ENCODE peak calls at places on chromosomes 7 and 10, in nine cellular contexts. O is uterus; V is PC-3; Z is endodermal cell; B is CD4-positive, alpha-beta memory T cell; T is aorta; A is hepatocyte; F is A549; W is IMR-90. J is an unnamed sample. For H3K9me3, the result is how much of the 10 kb centered on the place peaks cover.

GRCh38 chr10:26879744-26880143 is 19.0 kb upstream of the ABI1 start:
- DNase-seq in F (peak), T (no peak), O (no peak), Z (no peak), B (no peak), A (no peak), W (no peak), V (peak), J (no peak)

GRCh38 chr10:829241-829640 is 102.3 kb downstream of the LARP4B start:
- DNase-seq in A (no peak), F (no peak), B (no peak), T (no peak), V (no peak), Z (no peak), O (no peak), W (no peak), J (no peak)

GRCh38 chr7:147171013-147171391 is 1054.4 kb downstream of the CNTNAP2 start:
- DNase-seq in Z (peak), V (no peak), B (no peak), W (no peak), A (no peak), T (no peak), F (no peak), O (no peak), J (no peak)

GRCh38 chr10:44925811-44926760 is 14.9 kb downstream of the TMEM72 start:
- DNase-seq in A (no peak), Z (no peak), W (no peak), T (no peak), F (no peak), O (no peak), V (no peak), B (no peak), J (no peak)

GRCh38 chr7:83486957-83487356 is 162.0 kb downstream of the SEMA3E start:
- DNase-seq in O (no peak), B (no peak), V (peak), W (peak), Z (no peak), F (no peak), T (no peak), A (no peak), J (no peak)

GRCh38 chr7:13920053-13920697 is 69.3 kb downstream of the ETV1 start:
- DNase-seq in A (peak), O (no peak), F (peak), W (peak), B (no peak), V (peak), Z (peak), T (no peak), J (peak)

GRCh38 chr10:17075975-17076374 is 53.6 kb downstream of the CUBN start:
- DNase-seq in V (no peak), T (no peak), O (no peak), A (peak), W (no peak), B (no peak), F (no peak), Z (no peak), J (no peak)

GRCh38 chr7:76262683-76263402 is 39.6 kb upstream of the HSPB1 start:
- DNase-seq in T (no peak), F (peak), V (peak), Z (peak), B (no peak), W (peak), A (peak), O (no peak), J (peak)

GRCh38 chr7:78448915-78449314 is 650.3 kb downstream of the PHTF2 start:
- DNase-seq in Z (no peak), V (no peak), A (peak), W (no peak), B (no peak), O (no peak), F (no peak), T (no peak), J (no peak)

GRCh38 chr7:95910341-95910740 is 138.0 kb downstream of the DYNC1I1 start:
- DNase-seq in W (no peak), A (no peak), V (no peak), T (no peak), Z (no peak), F (no peak), B (no peak), O (no peak), J (no peak)

GRCh38 chr7:29337628-29338116 is 143.1 kb downstream of the CHN2 start:
- DNase-seq in Z (no peak), V (no peak), T (no peak), W (no peak), B (peak), F (no peak), O (no peak), A (no peak), J (no peak)

GRCh38 chr10:28616514-28616913 is 60.8 kb upstream of the BAMBI start:
- DNase-seq in W (no peak), B (no peak), V (no peak), A (no peak), F (no peak), O (no peak), T (no peak), Z (no peak), J (no peak)

GRCh38 chr7:27150568-27151340 is 1.6 kb downstream of the HOXA3 start:
- DNase-seq in F (peak), Z (peak), V (peak), W (peak), O (peak), B (peak), A (peak), T (peak), J (peak)

GRCh38 chr10:1036341-1036791 is 10.7 kb upstream of the IDI2 start:
- DNase-seq in F (peak), A (peak), V (peak), T (no peak), Z (peak), W (peak), B (peak), O (no peak), J (no peak)

DNA sequence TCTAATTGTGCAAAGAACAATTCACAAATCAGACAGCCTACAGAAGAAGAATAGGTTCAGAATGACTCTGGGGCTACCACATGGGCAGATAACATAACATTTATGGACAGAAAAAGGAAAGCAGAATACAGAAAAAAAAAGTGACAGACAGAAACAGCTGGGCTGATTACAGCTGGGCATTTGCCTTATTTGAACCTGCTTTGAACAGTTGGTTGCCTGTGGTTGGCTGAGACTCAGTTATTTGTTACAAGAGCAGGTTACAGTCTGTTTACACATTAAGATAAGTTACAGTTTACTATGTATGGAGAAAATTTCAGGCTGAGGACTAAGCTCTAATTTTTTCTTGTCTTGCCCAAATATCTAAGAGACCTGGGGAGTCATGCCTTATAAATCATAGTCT is 327.2 kb downstream of the GALNT17 start:
- DNase-seq in B (no peak), T (no peak), W (no peak), A (no peak), Z (no peak), V (no peak), F (no peak), O (no peak), J (peak)
- H3K27ac ChIP-seq in B (no peak), T (no peak), W (no peak), A (no peak), Z (no peak), V (no peak), F (no peak), O (no peak), J (no peak)

GRCh38 chr10:109987413-109987812 is 20.4 kb upstream of the ADD3 start:
- DNase-seq in F (no peak), Z (no peak), W (peak), T (no peak), B (no peak), O (no peak), A (peak), V (peak), J (no peak)
- H3K9me3 ChIP-seq in F (under half), Z (under half), W (under half), T (under half), B (under half), O (under half), A (under half), V (under half), J (under half)

DNA sequence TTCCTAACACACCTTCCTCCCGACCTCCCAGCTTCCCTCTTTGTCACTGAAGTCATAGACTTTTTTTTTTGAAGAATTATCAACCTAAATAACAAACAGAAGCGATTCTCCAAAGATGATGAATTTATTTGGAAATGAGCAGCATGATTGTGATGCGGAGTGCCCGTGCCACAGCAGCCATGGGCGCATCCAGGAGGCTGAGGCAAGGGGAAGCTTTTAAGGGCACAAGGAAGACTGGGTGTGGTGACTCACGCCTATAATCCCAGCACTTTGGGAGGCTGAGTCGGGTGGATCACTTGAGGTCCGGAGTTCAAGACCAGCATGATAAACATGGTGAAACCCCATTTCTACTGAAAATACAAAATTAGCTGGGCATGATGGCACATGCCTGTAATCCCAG is 16.2 kb upstream of the GIMAP8 start:
- DNase-seq in O (no peak), Z (no peak), W (no peak), F (no peak), V (no peak), T (no peak), B (no peak), A (no peak), J (no peak)
- H3K4me3 ChIP-seq in O (no peak), Z (no peak), W (no peak), F (no peak), V (no peak), T (no peak), B (no peak), A (no peak), J (no peak)

DNA sequence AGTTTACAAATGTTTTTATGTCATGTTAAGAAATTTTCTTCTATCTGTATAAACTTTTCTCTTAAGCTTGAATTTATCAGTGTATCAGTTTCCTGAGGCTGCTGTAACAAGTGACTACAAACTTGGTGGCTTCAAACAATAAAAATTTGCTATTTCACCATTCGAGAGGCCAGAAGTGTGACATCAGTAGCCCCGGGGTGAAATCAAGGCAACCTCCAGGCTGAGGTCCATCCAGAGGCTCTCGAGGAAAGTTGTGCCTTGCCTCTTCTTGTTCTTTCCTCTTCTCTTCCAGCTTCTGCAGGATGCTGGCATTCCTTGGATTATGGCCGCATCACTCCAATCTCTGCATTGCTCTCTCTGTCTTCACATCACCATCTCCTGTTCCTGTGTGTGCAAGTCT is 6.5 kb upstream of the BEND7 start:
- DNase-seq in V (no peak), O (no peak), T (no peak), A (no peak), Z (no peak), F (no peak), B (no peak), W (no peak), J (no peak)
- H3K27ac ChIP-seq in V (no peak), O (no peak), T (no peak), A (no peak), Z (no peak), F (no peak), B (no peak), W (no peak), J (no peak)

DNA sequence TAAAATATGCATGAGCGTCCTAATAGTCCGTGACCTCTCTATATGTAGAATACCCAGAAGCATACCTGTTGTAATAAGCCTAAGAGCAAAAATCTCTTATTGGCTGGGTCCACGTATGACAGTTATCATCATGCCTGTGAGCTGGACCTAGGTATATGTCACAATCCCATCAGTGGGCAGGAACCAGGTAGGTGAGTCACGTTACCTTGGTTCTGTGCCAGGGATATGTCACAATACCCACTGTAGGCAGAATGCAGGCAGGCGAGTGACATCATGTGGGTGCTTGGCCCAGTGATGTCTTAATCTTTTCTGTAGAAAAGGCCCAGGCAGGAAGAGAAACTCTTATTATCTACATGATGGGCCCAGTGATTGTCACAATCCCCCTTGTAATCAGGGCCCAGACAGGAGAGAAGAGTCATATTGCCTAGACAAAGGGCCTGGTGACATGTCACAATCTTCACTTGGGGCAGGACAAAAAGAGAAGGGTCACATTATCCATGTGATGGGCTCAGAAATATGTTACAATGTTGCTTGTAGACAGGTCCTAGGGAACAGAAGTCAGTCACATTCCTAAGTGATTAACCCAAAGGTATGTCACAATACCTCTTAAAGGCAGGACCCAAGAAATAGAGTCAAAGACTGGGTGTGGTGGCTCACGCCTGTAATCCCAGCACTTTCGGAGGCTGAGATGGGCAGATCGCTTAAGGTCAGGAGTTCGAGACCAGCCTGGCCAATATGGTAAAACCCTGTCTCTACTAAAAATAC is 12.9 kb upstream of the ZNF736 start:
- DNase-seq in Z (no peak), V (peak), O (no peak), W (no peak), B (no peak), A (no peak), T (no peak), F (no peak), J (no peak)
- H3K9me3 ChIP-seq in Z (under half), V (under half), O (under half), W (under half), B (under half), A (under half), T (under half), F (under half), J (under half)

GRCh38 chr10:63673846-63674245 is 152.6 kb downstream of the REEP3 start:
- DNase-seq in V (no peak), A (no peak), W (no peak), F (no peak), B (no peak), Z (no peak), O (no peak), T (no peak), J (no peak)
- H3K4me3 ChIP-seq in V (no peak), A (no peak), W (no peak), F (no peak), B (no peak), Z (no peak), O (no peak), T (no peak), J (no peak)

GRCh38 chr10:109977382-109977806 is 30.4 kb upstream of the ADD3 start:
- DNase-seq in T (peak), W (no peak), B (no peak), F (peak), Z (no peak), O (no peak), V (no peak), A (peak), J (no peak)
- H3K27ac ChIP-seq in T (peak), W (no peak), B (no peak), F (peak), Z (peak), O (no peak), V (no peak), A (peak), J (no peak)

GRCh38 chr7:132134814-132135445 is 441.3 kb downstream of the PLXNA4 start:
- DNase-seq in T (no peak), V (peak), B (no peak), Z (no peak), F (no peak), W (no peak), O (no peak), A (no peak), J (no peak)
- H3K9me3 ChIP-seq in T (under half), V (under half), B (under half), Z (under half), F (under half), W (under half), O (under half), A (under half), J (under half)

J was measured in SJCRH30.